ENCODE peak calls at places on chromosomes 7 and 10, in five cellular contexts. X is HepG2, M is GM12878, W is H1, N is K562. D is an unnamed sample.

GRCh38 chr10:9845075-9845474 is 1172.6 kb upstream of the CELF2 start:
- DNase-seq in X (no peak), M (no peak), W (no peak), N (no peak), D (no peak)

GRCh38 chr10:84539244-84539643 is 210.9 kb downstream of the CCSER2 start:
- DNase-seq in X (no peak), M (no peak), W (no peak), N (no peak), D (no peak)

GRCh38 chr10:101216207-101216607 is 13.1 kb downstream of the LBX1 start:
- DNase-seq in X (no peak), M (no peak), W (no peak), N (no peak), D (peak)

GRCh38 chr7:53111061-53111460 is 75.6 kb downstream of the POM121L12 start:
- DNase-seq in X (no peak), M (no peak), W (no peak), N (no peak), D (no peak)

GRCh38 chr7:130009848-130010688 is 41.1 kb downstream of the ZC3HC1 start:
- DNase-seq in X (peak), M (peak), W (no peak), N (peak), D (peak)

GRCh38 chr7:132441935-132442334 is 134.3 kb downstream of the PLXNA4 start:
- DNase-seq in X (no peak), M (no peak), W (no peak), N (no peak), D (no peak)

GRCh38 chr7:117111532-117111931 is 158.2 kb downstream of the ST7 start:
- DNase-seq in X (no peak), M (no peak), W (no peak), N (no peak), D (no peak)

GRCh38 chr10:51468424-51468823 is 231.0 kb downstream of the CSTF2T start:
- DNase-seq in X (no peak), M (no peak), W (no peak), N (no peak), D (no peak)

GRCh38 chr7:30887464-30887872 is 24.2 kb upstream of the AQP1 start:
- DNase-seq in X (no peak), M (no peak), W (no peak), N (no peak), D (no peak)

GRCh38 chr10:106991084-106991483 is 173.4 kb downstream of the SORCS1 start:
- DNase-seq in X (no peak), M (no peak), W (no peak), N (no peak), D (no peak)

GRCh38 chr7:38975944-38976392 is 1.7 kb upstream of the POU6F2 start:
- DNase-seq in X (no peak), M (no peak), W (peak), N (no peak), D (peak)

GRCh38 chr7:22675436-22675835 is 51.6 kb upstream of the IL6 start:
- DNase-seq in X (no peak), M (no peak), W (no peak), N (no peak), D (no peak)

GRCh38 chr7:117993377-117994003 is 120.2 kb upstream of the CTTNBP2 start:
- DNase-seq in X (peak), M (no peak), W (peak), N (peak), D (peak)

GRCh38 chr7:128831994-128832879 is 2.0 kb downstream of the FLNC start:
- DNase-seq in X (no peak), M (no peak), W (no peak), N (peak), D (peak)

GRCh38 chr10:43255644-43256431 is 11.0 kb downstream of the RASGEF1A start:
- DNase-seq in X (peak), M (no peak), W (no peak), N (peak), D (peak)

GRCh38 chr10:9331583-9332008 is 1277.1 kb downstream of the GATA3 start:
- DNase-seq in X (peak), M (no peak), W (no peak), N (peak), D (peak)

GRCh38 chr7:24825315-24825917 is 68.2 kb upstream of the GSDME start:
- DNase-seq in X (no peak), M (no peak), W (no peak), N (no peak), D (no peak)

GRCh38 chr10:21895932-21896331 is 107.6 kb downstream of the DNAJC1 start:
- DNase-seq in X (no peak), M (no peak), W (no peak), N (no peak), D (no peak)

GRCh38 chr7:113086431-113086888 is at the start of gene GPR85:
- DNase-seq in X (no peak), M (no peak), W (peak), N (peak), D (peak)

GRCh38 chr10:3393958-3394357 is 221.4 kb upstream of the PITRM1 start:
- DNase-seq in X (no peak), M (no peak), W (no peak), N (no peak), D (no peak)

GRCh38 chr10:110901954-110902819 is 16.8 kb downstream of the BBIP1 start:
- DNase-seq in X (no peak), M (no peak), W (no peak), N (peak), D (no peak)

GRCh38 chr10:73889014-73889413 is 14.7 kb upstream of the CAMK2G start:
- DNase-seq in X (no peak), M (no peak), W (no peak), N (no peak), D (no peak)

GRCh38 chr7:150879345-150879744 is 27.0 kb downstream of the AOC1 start:
- DNase-seq in X (no peak), M (no peak), W (no peak), N (no peak), D (no peak)
- TF ChIP-seq JUND in X (no peak), M (no peak), W (no peak), N (no peak), D (no peak)

GRCh38 chr10:80504158-80504811 is 33.4 kb upstream of the SH2D4B start:
- DNase-seq in X (no peak), M (no peak), W (no peak), N (peak), D (peak)
- TF ChIP-seq GABPA in X (no peak), M (no peak), W (no peak), N (no peak), D (no peak)

GRCh38 chr7:6482307-6482706 is 34.6 kb upstream of the DAGLB start:
- DNase-seq in X (peak), M (no peak), W (no peak), N (no peak), D (no peak)

GRCh38 chr7:6480323-6480660 is 32.5 kb upstream of the DAGLB start:
- DNase-seq in X (no peak), M (no peak), W (no peak), N (no peak), D (no peak)

GRCh38 chr7:6479067-6479466 is 31.3 kb upstream of the DAGLB start:
- DNase-seq in X (no peak), M (no peak), W (no peak), N (no peak), D (no peak)

GRCh38 chr7:6481445-6481844 is 33.7 kb upstream of the DAGLB start:
- DNase-seq in X (no peak), M (no peak), W (no peak), N (no peak), D (no peak)

DNA sequence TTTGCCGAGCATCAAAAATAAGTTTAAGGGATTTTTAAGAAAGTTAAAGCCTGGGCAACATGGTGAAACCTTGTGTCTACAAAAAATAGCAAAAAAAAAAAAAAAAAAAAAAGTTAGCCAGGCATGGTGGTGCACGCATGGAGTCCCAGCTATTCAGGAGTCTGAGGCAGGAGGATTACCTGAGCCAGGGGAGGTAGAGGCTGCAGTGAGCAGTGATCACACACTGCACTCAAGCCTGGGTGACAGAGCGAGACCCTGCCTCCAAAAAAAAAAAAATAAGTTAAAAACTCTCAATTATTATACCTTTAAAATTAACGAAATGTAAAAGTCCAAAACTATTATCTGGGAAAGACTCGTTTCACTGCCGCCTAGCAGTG is 35.0 kb upstream of the DAGLB start:
- DNase-seq in X (no peak), M (no peak), W (no peak), N (no peak), D (no peak)
- H3K27ac ChIP-seq in X (peak), M (peak), W (no peak), N (peak), D (peak)

GRCh38 chr10:119313645-119314044 is 106.3 kb downstream of the GRK5 start:
- DNase-seq in X (no peak), M (peak), W (no peak), N (no peak), D (no peak)
- TF ChIP-seq JUND in X (no peak), M (no peak), W (no peak), N (no peak), D (no peak)

GRCh38 chr10:34358729-34359128 is 456.4 kb downstream of the PARD3 start:
- DNase-seq in X (no peak), M (no peak), W (no peak), N (no peak), D (no peak)

GRCh38 chr10:34356463-34356862 is 458.6 kb downstream of the PARD3 start:
- DNase-seq in X (no peak), M (no peak), W (no peak), N (no peak), D (no peak)

GRCh38 chr10:34364253-34365037 is 450.7 kb downstream of the PARD3 start:
- DNase-seq in X (peak), M (no peak), W (no peak), N (no peak), D (no peak)

DNA sequence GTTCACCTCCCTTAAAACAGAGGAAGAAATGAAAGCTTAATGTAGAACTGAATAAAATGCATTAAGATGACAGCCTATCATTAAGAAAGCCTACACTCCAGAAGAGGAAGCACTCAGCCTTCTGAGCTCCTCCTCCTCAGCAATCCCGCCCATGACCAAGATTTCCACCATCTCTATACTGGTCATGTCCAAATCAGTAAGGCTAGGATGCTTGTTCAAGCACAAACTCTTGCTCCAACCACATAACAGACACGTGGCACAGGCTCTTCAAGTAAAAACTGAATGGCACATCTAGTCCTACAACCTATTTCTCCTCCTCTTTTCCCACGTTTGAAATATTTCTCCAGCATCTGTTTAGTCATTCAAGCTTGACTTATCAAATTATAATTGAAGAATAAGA is 454.1 kb downstream of the PARD3 start:
- DNase-seq in X (no peak), M (no peak), W (no peak), N (no peak), D (no peak)
- TF ChIP-seq GABPA in X (no peak), M (no peak), W (no peak), N (no peak), D (no peak)

GRCh38 chr7:50351267-50351666 is 46.8 kb downstream of the IKZF1 start:
- DNase-seq in X (no peak), M (no peak), W (no peak), N (no peak), D (no peak)

GRCh38 chr7:50349963-50350944 is 45.7 kb downstream of the IKZF1 start:
- DNase-seq in X (no peak), M (peak), W (no peak), N (no peak), D (no peak)

GRCh38 chr7:50348469-50349162 is 44.1 kb downstream of the IKZF1 start:
- DNase-seq in X (no peak), M (no peak), W (no peak), N (no peak), D (no peak)

GRCh38 chr7:50347693-50348092 is 43.2 kb downstream of the IKZF1 start:
- DNase-seq in X (no peak), M (no peak), W (no peak), N (no peak), D (no peak)

DNA sequence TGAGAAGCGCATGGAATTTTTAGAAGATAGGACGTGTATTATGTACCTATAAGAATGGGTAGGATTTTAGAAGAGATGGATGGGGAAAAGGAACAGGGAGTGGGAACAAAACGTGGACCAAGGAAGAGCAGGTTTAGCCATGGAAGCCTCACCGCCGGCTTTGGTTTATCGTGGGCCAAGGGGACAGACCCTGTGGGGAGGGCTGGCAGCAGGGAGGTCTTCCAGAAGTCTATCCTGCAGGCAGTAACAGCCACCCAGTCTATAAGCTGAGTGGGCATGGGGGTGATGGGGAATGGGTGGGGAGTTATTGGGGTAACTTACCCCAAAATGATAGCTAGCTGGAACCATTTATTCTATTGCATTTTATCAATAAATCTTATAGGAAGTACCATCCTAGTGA is 44.9 kb downstream of the IKZF1 start:
- DNase-seq in X (no peak), M (no peak), W (no peak), N (no peak), D (no peak)
- H3K27ac ChIP-seq in X (no peak), M (no peak), W (no peak), N (no peak), D (no peak)

DNA sequence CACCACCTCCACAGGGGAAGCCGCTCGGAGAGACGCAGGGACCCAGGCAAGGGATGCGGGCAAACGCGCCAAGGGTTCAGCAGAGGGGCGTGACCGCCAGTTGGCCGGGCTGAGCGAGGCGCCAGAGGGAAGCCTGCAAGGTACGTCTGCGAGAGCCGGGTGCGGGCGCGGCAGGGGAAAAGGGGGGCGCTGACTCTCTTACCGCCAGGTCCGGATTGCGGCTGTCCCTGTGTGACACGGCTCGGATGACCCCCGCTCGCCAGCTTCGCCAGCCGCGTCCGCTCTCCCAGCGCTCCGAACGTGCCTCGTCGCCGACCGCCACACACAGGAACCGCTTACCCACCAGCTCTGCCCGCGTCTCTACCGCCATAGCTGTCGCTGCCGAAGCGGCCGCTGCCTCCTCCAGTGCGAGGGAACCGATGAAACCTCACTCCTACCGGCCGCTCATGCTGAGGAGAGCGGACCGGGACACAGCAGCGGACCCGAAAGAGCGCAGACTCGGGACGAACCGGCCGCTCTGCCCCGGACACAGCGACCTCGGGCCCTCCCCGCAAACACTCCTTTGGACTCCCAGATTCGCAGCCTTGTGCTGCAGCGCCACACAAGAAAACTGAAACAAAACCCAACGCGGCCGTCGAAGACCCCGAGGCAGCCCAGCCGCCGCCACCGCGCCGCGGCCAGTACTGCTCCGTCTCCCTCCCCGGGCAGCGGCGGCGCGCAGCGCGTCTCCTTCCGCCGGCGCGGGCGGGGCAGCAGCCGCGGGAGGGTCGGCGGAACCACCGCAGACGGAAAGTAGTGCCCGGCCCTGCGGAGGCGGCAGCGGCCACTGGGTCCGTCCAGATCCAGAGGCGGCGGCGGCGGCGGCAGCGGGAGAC is at the start of gene JMJD1C:
- DNase-seq in X (peak), M (no peak), W (peak), N (peak), D (peak)
- TF ChIP-seq JUND in X (no peak), M (no peak), W (no peak), N (no peak), D (no peak)

DNA sequence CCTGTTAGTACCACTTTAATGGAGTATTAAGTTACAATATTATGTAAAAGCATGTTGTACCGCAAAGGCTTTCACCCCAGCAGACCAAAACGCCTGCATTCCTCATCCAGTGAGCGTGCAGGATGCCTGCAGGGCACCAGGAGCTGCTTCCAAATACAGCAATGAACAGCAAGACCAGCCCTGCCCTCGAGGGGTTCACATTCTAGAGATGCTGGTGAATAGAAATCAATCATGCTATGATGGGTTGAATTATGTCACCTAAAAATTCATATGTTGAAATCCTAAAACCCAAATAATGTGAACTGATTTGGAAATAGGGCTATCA is 476.1 kb downstream of the PTPRN2 start:
- DNase-seq in X (no peak), M (no peak), W (no peak), N (no peak), D (no peak)
- TF ChIP-seq GABPA in X (no peak), M (no peak), W (no peak), N (no peak), D (no peak)

GRCh38 chr7:3915337-3915865 is 614.3 kb downstream of the SDK1 start:
- DNase-seq in X (no peak), M (no peak), W (no peak), N (no peak), D (no peak)

GRCh38 chr7:3912291-3912690 is 611.2 kb downstream of the SDK1 start:
- DNase-seq in X (no peak), M (no peak), W (no peak), N (no peak), D (no peak)

GRCh38 chr7:3911685-3912084 is 610.6 kb downstream of the SDK1 start:
- DNase-seq in X (no peak), M (no peak), W (no peak), N (no peak), D (no peak)

GRCh38 chr7:3916146-3916545 is 615.1 kb downstream of the SDK1 start:
- DNase-seq in X (peak), M (no peak), W (no peak), N (no peak), D (no peak)

DNA sequence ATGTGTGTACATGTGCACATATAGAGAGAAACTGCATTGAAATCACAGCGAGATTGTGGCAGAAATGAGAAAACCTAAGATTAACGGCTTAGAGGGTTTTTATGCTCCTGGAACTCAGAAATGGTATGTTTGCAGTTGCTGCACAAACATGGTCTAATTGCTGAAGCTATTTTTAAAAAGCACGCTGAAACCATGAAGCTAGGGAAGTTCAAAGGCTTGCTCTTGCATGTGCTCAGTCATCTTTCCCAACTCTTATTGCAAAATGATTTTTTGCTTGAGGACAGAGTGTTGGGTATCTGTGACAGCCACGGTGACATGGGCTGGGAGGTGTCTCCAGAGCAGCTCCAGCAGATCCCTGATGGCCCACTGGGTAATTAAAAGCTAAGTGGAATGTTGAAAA is 613.3 kb downstream of the SDK1 start:
- DNase-seq in X (peak), M (no peak), W (no peak), N (no peak), D (no peak)
- H3K27ac ChIP-seq in X (peak), M (no peak), W (no peak), N (no peak), D (no peak)

D was measured in SK-N-SH.